ENCODE peak calls at places on chromosomes 4 and X, in seven cellular contexts. J, X, D, Y, Z, P and O are unnamed samples.

GRCh38 chr4:184274288-184274951 is 56.7 kb upstream of the ENPP6 start:
- DNase-seq in P (no peak), Y (no peak), Z (no peak), J (no peak), D (no peak), X (no peak), O (no peak)

GRCh38 chrX:150887906-150888465 is 10.5 kb downstream of the CD99L2 start:
- DNase-seq in J (no peak), P (no peak), X (no peak), Z (peak), D (no peak), Y (no peak), O (no peak)

GRCh38 chr4:4260185-4260751 is 12.2 kb upstream of the TMEM128 start:
- DNase-seq in Z (peak), D (no peak), X (no peak), J (no peak), P (no peak), Y (no peak), O (no peak)

GRCh38 chr4:142443469-142443868 is 402.6 kb downstream of the INPP4B start:
- DNase-seq in D (no peak), Y (no peak), J (no peak), X (no peak), Z (no peak), P (no peak), O (no peak)

GRCh38 chr4:133130171-133130570 is 18.9 kb upstream of the PCDH10 start:
- DNase-seq in X (no peak), Y (no peak), P (no peak), D (no peak), J (no peak), Z (peak), O (no peak)

GRCh38 chr4:23365086-23365485 is 524.8 kb downstream of the PPARGC1A start:
- DNase-seq in J (no peak), D (no peak), P (no peak), X (no peak), Z (no peak), Y (no peak), O (no peak)

GRCh38 chrX:155949098-155949497 is 48.4 kb upstream of the IL9R start:
- DNase-seq in D (no peak), Z (no peak), Y (no peak), X (no peak), J (no peak), P (no peak), O (no peak)

GRCh38 chrX:24979081-24979480 is 36.7 kb downstream of the ARX start:
- DNase-seq in X (no peak), J (no peak), P (no peak), Y (no peak), D (no peak), Z (peak), O (no peak)

GRCh38 chrX:39144965-39145364 is 343.7 kb downstream of the MID1IP1 start:
- DNase-seq in J (no peak), Y (no peak), X (no peak), Z (no peak), P (no peak), D (no peak), O (no peak)

GRCh38 chr4:6327220-6327917 is 57.7 kb downstream of the WFS1 start:
- DNase-seq in Z (peak), P (peak), J (peak), X (peak), D (peak), Y (peak), O (peak)

GRCh38 chr4:4637710-4638109 is 95.9 kb upstream of the STX18 start:
- DNase-seq in D (peak), Z (no peak), Y (no peak), X (no peak), J (no peak), P (no peak), O (no peak)

GRCh38 chrX:153674219-153674851 is 722 bp upstream of the PNCK start:
- DNase-seq in Y (no peak), D (no peak), P (no peak), J (no peak), X (peak), Z (no peak), O (no peak)

GRCh38 chr4:10691651-10692050 is 7.1 kb upstream of the CLNK start:
- DNase-seq in Z (no peak), P (no peak), J (no peak), Y (no peak), D (no peak), X (no peak), O (no peak)

GRCh38 chr4:99149620-99150019 is 5.5 kb upstream of the ADH4 start:
- DNase-seq in X (no peak), Z (no peak), Y (no peak), J (no peak), D (no peak), P (no peak), O (no peak)

GRCh38 chrX:40469316-40469715 is 111.5 kb upstream of the ATP6AP2 start:
- DNase-seq in X (no peak), Y (no peak), J (no peak), Z (no peak), D (no peak), P (no peak), O (no peak)

GRCh38 chr4:32454482-32454881 is 1734.3 kb downstream of the PCDH7 start:
- DNase-seq in J (no peak), Y (no peak), X (no peak), D (no peak), Z (no peak), P (no peak), O (no peak)

GRCh38 chr4:75686346-75686745 is 13.1 kb upstream of the G3BP2 start:
- DNase-seq in P (no peak), Z (no peak), D (peak), Y (peak), J (no peak), X (no peak), O (no peak)

GRCh38 chrX:130786030-130786429 is 117.0 kb downstream of the ENOX2 start:
- DNase-seq in X (no peak), D (no peak), P (no peak), J (no peak), Y (no peak), Z (no peak), O (no peak)

GRCh38 chr4:162282711-162283110 is 118.9 kb upstream of the FSTL5 start:
- DNase-seq in Z (no peak), Y (no peak), X (no peak), D (no peak), J (no peak), P (no peak), O (no peak)

GRCh38 chrX:10085223-10085622 is 71.6 kb upstream of the CLCN4 start:
- DNase-seq in P (no peak), Z (no peak), J (no peak), D (no peak), X (no peak), Y (no peak), O (no peak)

GRCh38 chrX:2449135-2449886 is 51.5 kb downstream of the DHRSX start:
- DNase-seq in Y (no peak), D (no peak), P (no peak), Z (no peak), X (peak), J (no peak), O (no peak)

GRCh38 chr4:120769227-120769626 is 153.3 kb downstream of the PRDM5 start:
- DNase-seq in X (no peak), Z (peak), D (no peak), J (no peak), P (no peak), Y (no peak), O (no peak)

GRCh38 chr4:107148922-107149321 is 112.8 kb upstream of the DKK2 start:
- DNase-seq in J (no peak), Z (no peak), Y (no peak), X (no peak), D (no peak), P (no peak), O (no peak)

GRCh38 chrX:70664726-70665125 is 220.1 kb downstream of the DLG3 start:
- DNase-seq in X (no peak), Z (peak), Y (no peak), P (no peak), J (no peak), D (peak), O (no peak)